ENCODE peak calls at places on chromosome 12, in eight cellular contexts. One of them, this sample, is unnamed.

GRCh38 chr12:77734489-77734888 is 96.2 kb upstream of the NAV3 start:
- DNase-seq in adrenal gland: peak
- DNase-seq in IMR-90: peak
- DNase-seq in HCT116: no peak
- DNase-seq in foreskin keratinocyte: no peak
- DNase-seq in A673: no peak
- DNase-seq in mucosa of descending colon: no peak
- DNase-seq in neural progenitor cell: no peak
- DNase-seq in this sample: no peak

GRCh38 chr12:54021006-54021405 is 7.2 kb upstream of the HOXC6 start:
- DNase-seq in adrenal gland: no peak
- DNase-seq in IMR-90: no peak
- DNase-seq in HCT116: no peak
- DNase-seq in foreskin keratinocyte: no peak
- DNase-seq in A673: no peak
- DNase-seq in mucosa of descending colon: no peak
- DNase-seq in neural progenitor cell: no peak
- DNase-seq in this sample: no peak

GRCh38 chr12:8054821-8055220 is 11.3 kb downstream of the C3AR1 start:
- DNase-seq in adrenal gland: peak
- DNase-seq in IMR-90: no peak
- DNase-seq in HCT116: no peak
- DNase-seq in foreskin keratinocyte: no peak
- DNase-seq in A673: no peak
- DNase-seq in mucosa of descending colon: no peak
- DNase-seq in neural progenitor cell: no peak
- DNase-seq in this sample: no peak

GRCh38 chr12:93422050-93422449 is 19.7 kb downstream of the UBE2N start:
- DNase-seq in adrenal gland: no peak
- DNase-seq in IMR-90: no peak
- DNase-seq in HCT116: no peak
- DNase-seq in foreskin keratinocyte: no peak
- DNase-seq in A673: no peak
- DNase-seq in mucosa of descending colon: no peak
- DNase-seq in neural progenitor cell: no peak
- DNase-seq in this sample: no peak

GRCh38 chr12:98646165-98646764 is 1.2 kb downstream of the APAF1 start:
- DNase-seq in adrenal gland: no peak
- DNase-seq in IMR-90: peak
- DNase-seq in HCT116: peak
- DNase-seq in foreskin keratinocyte: peak
- DNase-seq in A673: peak
- DNase-seq in mucosa of descending colon: no peak
- DNase-seq in neural progenitor cell: peak
- DNase-seq in this sample: no peak

GRCh38 chr12:109131522-109132050 is 15.2 kb downstream of the ACACB start:
- DNase-seq in adrenal gland: peak
- DNase-seq in IMR-90: no peak
- DNase-seq in HCT116: no peak
- DNase-seq in foreskin keratinocyte: no peak
- DNase-seq in A673: no peak
- DNase-seq in mucosa of descending colon: no peak
- DNase-seq in neural progenitor cell: no peak
- DNase-seq in this sample: no peak

GRCh38 chr12:107642240-107642639 is 43.4 kb upstream of the PWP1 start:
- DNase-seq in adrenal gland: no peak
- DNase-seq in IMR-90: no peak
- DNase-seq in HCT116: no peak
- DNase-seq in foreskin keratinocyte: no peak
- DNase-seq in A673: no peak
- DNase-seq in mucosa of descending colon: no peak
- DNase-seq in neural progenitor cell: no peak
- DNase-seq in this sample: no peak

GRCh38 chr12:42130670-42131402 is 13.8 kb downstream of the GXYLT1 start:
- DNase-seq in adrenal gland: peak
- DNase-seq in IMR-90: peak
- DNase-seq in HCT116: no peak
- DNase-seq in foreskin keratinocyte: peak
- DNase-seq in A673: no peak
- DNase-seq in mucosa of descending colon: no peak
- DNase-seq in neural progenitor cell: no peak
- DNase-seq in this sample: no peak

GRCh38 chr12:65685514-65685913 is 138.8 kb upstream of the HMGA2 start:
- DNase-seq in adrenal gland: no peak
- DNase-seq in IMR-90: peak
- DNase-seq in HCT116: peak
- DNase-seq in foreskin keratinocyte: peak
- DNase-seq in A673: peak
- DNase-seq in mucosa of descending colon: no peak
- DNase-seq in neural progenitor cell: no peak
- DNase-seq in this sample: no peak

GRCh38 chr12:12505544-12506501 is 56.8 kb downstream of the DUSP16 start:
- DNase-seq in adrenal gland: peak
- DNase-seq in IMR-90: peak
- DNase-seq in HCT116: no peak
- DNase-seq in foreskin keratinocyte: no peak
- DNase-seq in A673: peak
- DNase-seq in mucosa of descending colon: no peak
- DNase-seq in neural progenitor cell: no peak
- DNase-seq in this sample: no peak

GRCh38 chr12:111429760-111430417 is 24.2 kb downstream of the SH2B3 start:
- DNase-seq in adrenal gland: no peak
- DNase-seq in IMR-90: no peak
- DNase-seq in HCT116: no peak
- DNase-seq in foreskin keratinocyte: no peak
- DNase-seq in A673: peak
- DNase-seq in mucosa of descending colon: peak
- DNase-seq in neural progenitor cell: no peak
- DNase-seq in this sample: no peak

GRCh38 chr12:75759842-75760260 is 248.4 kb upstream of the KRR1 start:
- DNase-seq in adrenal gland: no peak
- DNase-seq in IMR-90: peak
- DNase-seq in HCT116: peak
- DNase-seq in foreskin keratinocyte: peak
- DNase-seq in A673: no peak
- DNase-seq in mucosa of descending colon: no peak
- DNase-seq in neural progenitor cell: no peak
- DNase-seq in this sample: no peak

GRCh38 chr12:76944892-76945291 is 66.1 kb upstream of the CSRP2 start:
- DNase-seq in adrenal gland: no peak
- DNase-seq in IMR-90: no peak
- DNase-seq in HCT116: no peak
- DNase-seq in foreskin keratinocyte: no peak
- DNase-seq in A673: no peak
- DNase-seq in mucosa of descending colon: no peak
- DNase-seq in neural progenitor cell: no peak
- DNase-seq in this sample: no peak

GRCh38 chr12:94698553-94698952 is 48.2 kb upstream of the TMCC3 start:
- DNase-seq in adrenal gland: no peak
- DNase-seq in IMR-90: no peak
- DNase-seq in HCT116: no peak
- DNase-seq in foreskin keratinocyte: no peak
- DNase-seq in A673: no peak
- DNase-seq in mucosa of descending colon: no peak
- DNase-seq in neural progenitor cell: no peak
- DNase-seq in this sample: no peak

GRCh38 chr12:85273411-85274075 is 6.5 kb upstream of the ALX1 start:
- DNase-seq in adrenal gland: no peak
- DNase-seq in IMR-90: no peak
- DNase-seq in HCT116: no peak
- DNase-seq in foreskin keratinocyte: peak
- DNase-seq in A673: no peak
- DNase-seq in mucosa of descending colon: peak
- DNase-seq in neural progenitor cell: peak
- DNase-seq in this sample: peak

GRCh38 chr12:70831538-70831937 is 89.0 kb downstream of the PTPRR start:
- DNase-seq in adrenal gland: no peak
- DNase-seq in IMR-90: peak
- DNase-seq in HCT116: peak
- DNase-seq in foreskin keratinocyte: peak
- DNase-seq in A673: peak
- DNase-seq in mucosa of descending colon: no peak
- DNase-seq in neural progenitor cell: peak
- DNase-seq in this sample: no peak

GRCh38 chr12:18139989-18140596 is 50.1 kb upstream of the RERGL start:
- DNase-seq in adrenal gland: no peak
- DNase-seq in IMR-90: peak
- DNase-seq in HCT116: no peak
- DNase-seq in foreskin keratinocyte: peak
- DNase-seq in A673: peak
- DNase-seq in mucosa of descending colon: no peak
- DNase-seq in neural progenitor cell: peak
- DNase-seq in this sample: no peak

GRCh38 chr12:98998697-98999299 is 353.7 kb downstream of the APAF1 start:
- DNase-seq in adrenal gland: peak
- DNase-seq in IMR-90: peak
- DNase-seq in HCT116: peak
- DNase-seq in foreskin keratinocyte: peak
- DNase-seq in A673: peak
- DNase-seq in mucosa of descending colon: no peak
- DNase-seq in neural progenitor cell: peak
- DNase-seq in this sample: no peak

GRCh38 chr12:71152838-71153237 is 5.0 kb downstream of the TSPAN8 start:
- DNase-seq in adrenal gland: no peak
- DNase-seq in IMR-90: no peak
- DNase-seq in HCT116: no peak
- DNase-seq in foreskin keratinocyte: peak
- DNase-seq in A673: peak
- DNase-seq in mucosa of descending colon: no peak
- DNase-seq in neural progenitor cell: no peak
- DNase-seq in this sample: no peak

GRCh38 chr12:75628916-75629315 is 117.5 kb upstream of the KRR1 start:
- DNase-seq in adrenal gland: no peak
- DNase-seq in IMR-90: no peak
- DNase-seq in HCT116: no peak
- DNase-seq in foreskin keratinocyte: no peak
- DNase-seq in A673: no peak
- DNase-seq in mucosa of descending colon: no peak
- DNase-seq in neural progenitor cell: no peak
- DNase-seq in this sample: no peak

GRCh38 chr12:116635487-116635886 is 76.3 kb downstream of the MAP1LC3B2 start:
- DNase-seq in adrenal gland: peak
- DNase-seq in IMR-90: no peak
- DNase-seq in HCT116: no peak
- DNase-seq in foreskin keratinocyte: no peak
- DNase-seq in A673: no peak
- DNase-seq in mucosa of descending colon: no peak
- DNase-seq in neural progenitor cell: no peak
- DNase-seq in this sample: no peak

GRCh38 chr12:2372735-2373134 is 319.9 kb downstream of the CACNA1C start:
- DNase-seq in adrenal gland: no peak
- DNase-seq in IMR-90: no peak
- DNase-seq in HCT116: no peak
- DNase-seq in foreskin keratinocyte: no peak
- DNase-seq in A673: no peak
- DNase-seq in mucosa of descending colon: no peak
- DNase-seq in neural progenitor cell: no peak
- DNase-seq in this sample: no peak

DNA sequence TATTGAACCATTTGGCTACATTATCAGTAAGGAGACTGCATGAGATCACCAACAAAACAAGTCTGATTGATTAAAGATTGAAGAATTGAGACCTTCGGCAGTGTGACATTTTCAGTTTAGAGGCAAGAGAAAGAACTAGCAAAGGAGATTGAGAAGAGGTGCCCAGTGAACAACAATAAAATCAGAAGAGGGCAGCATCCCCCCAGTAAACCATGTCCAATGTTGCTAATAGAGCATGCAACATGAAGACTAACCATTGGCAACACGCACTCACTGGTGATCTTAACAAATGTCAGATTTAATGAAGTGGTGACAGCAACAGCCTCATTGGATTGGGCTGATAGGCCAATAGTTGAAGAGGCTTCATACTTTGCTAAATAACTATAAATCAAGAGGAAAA is 20.7 kb upstream of the TAS2R14 start:
- DNase-seq in adrenal gland: no peak
- DNase-seq in IMR-90: no peak
- DNase-seq in HCT116: no peak
- DNase-seq in foreskin keratinocyte: no peak
- DNase-seq in A673: peak
- DNase-seq in mucosa of descending colon: no peak
- DNase-seq in neural progenitor cell: no peak
- DNase-seq in this sample: no peak
- TF ChIP-seq CTCF in adrenal gland: no peak
- TF ChIP-seq CTCF in IMR-90: no peak
- TF ChIP-seq CTCF in HCT116: no peak
- TF ChIP-seq CTCF in foreskin keratinocyte: peak
- TF ChIP-seq CTCF in A673: peak
- TF ChIP-seq CTCF in mucosa of descending colon: no peak
- TF ChIP-seq CTCF in neural progenitor cell: no peak
- TF ChIP-seq CTCF in this sample: no peak

GRCh38 chr12:40107803-40108620 is 2.1 kb upstream of the SLC2A13 start:
- DNase-seq in adrenal gland: no peak
- DNase-seq in IMR-90: no peak
- DNase-seq in HCT116: no peak
- DNase-seq in foreskin keratinocyte: no peak
- DNase-seq in A673: no peak
- DNase-seq in mucosa of descending colon: peak
- DNase-seq in neural progenitor cell: no peak
- DNase-seq in this sample: no peak
- TF ChIP-seq CTCF in adrenal gland: no peak
- TF ChIP-seq CTCF in IMR-90: no peak
- TF ChIP-seq CTCF in HCT116: no peak
- TF ChIP-seq CTCF in foreskin keratinocyte: no peak
- TF ChIP-seq CTCF in A673: no peak
- TF ChIP-seq CTCF in mucosa of descending colon: no peak
- TF ChIP-seq CTCF in neural progenitor cell: no peak
- TF ChIP-seq CTCF in this sample: peak

DNA sequence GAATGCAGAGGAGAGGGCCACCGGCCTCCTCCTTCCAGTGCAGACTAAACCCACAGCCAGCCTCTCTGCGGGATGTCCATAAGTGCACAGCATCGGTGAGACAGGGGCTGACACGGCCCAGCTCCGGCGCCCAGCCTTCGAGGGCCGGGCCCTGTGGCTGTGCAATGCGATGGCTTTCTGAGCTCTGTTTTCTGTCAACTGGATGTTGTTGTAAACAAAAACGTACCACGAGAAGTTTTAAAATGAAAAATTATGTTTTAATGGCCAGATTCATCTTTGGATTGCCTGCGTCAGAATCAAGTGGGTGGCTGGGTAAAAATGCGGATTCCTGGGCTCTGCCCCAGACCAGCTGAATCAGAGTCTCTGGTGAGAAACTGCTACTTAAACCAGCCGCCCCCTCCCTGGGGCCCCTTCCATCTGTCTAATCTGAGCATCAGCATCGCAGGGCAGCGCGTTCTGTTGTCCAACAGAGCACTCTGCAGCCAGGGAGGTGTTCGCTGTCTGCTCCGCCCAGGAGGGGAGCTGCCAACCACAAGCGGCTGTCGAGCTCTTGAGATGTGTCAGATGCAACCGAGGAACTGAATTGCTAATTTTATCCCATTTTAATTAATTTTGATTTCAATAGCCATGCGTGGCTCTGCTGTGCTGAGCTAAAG is 133.4 kb downstream of the RFLNA start:
- DNase-seq in adrenal gland: peak
- DNase-seq in IMR-90: peak
- DNase-seq in HCT116: no peak
- DNase-seq in foreskin keratinocyte: no peak
- DNase-seq in A673: no peak
- DNase-seq in mucosa of descending colon: peak
- DNase-seq in neural progenitor cell: no peak
- DNase-seq in this sample: peak
- TF ChIP-seq CTCF in adrenal gland: no peak
- TF ChIP-seq CTCF in IMR-90: no peak
- TF ChIP-seq CTCF in HCT116: no peak
- TF ChIP-seq CTCF in foreskin keratinocyte: no peak
- TF ChIP-seq CTCF in A673: no peak
- TF ChIP-seq CTCF in mucosa of descending colon: no peak
- TF ChIP-seq CTCF in neural progenitor cell: no peak
- TF ChIP-seq CTCF in this sample: no peak

GRCh38 chr12:130818381-130819247 is 20.4 kb downstream of the STX2 start:
- DNase-seq in adrenal gland: peak
- DNase-seq in IMR-90: no peak
- DNase-seq in HCT116: no peak
- DNase-seq in foreskin keratinocyte: peak
- DNase-seq in A673: no peak
- DNase-seq in mucosa of descending colon: peak
- DNase-seq in neural progenitor cell: peak
- DNase-seq in this sample: peak
- TF ChIP-seq CTCF in adrenal gland: peak
- TF ChIP-seq CTCF in IMR-90: peak
- TF ChIP-seq CTCF in HCT116: peak
- TF ChIP-seq CTCF in foreskin keratinocyte: peak
- TF ChIP-seq CTCF in A673: peak
- TF ChIP-seq CTCF in mucosa of descending colon: peak
- TF ChIP-seq CTCF in neural progenitor cell: peak
- TF ChIP-seq CTCF in this sample: peak